ENCODE peak calls at places on chromosome 3, in nine cellular contexts. C is HCT116, S is esophagus muscularis mucosa, Q is osteoblast, P is neural progenitor cell, L is Peyer's patch, B is GM23248, Y is heart right ventricle, H is SJSA1. W is an unnamed sample. For H3K4me1, the result is how much of the 10 kb centered on the place peaks cover.

GRCh38 chr3:127672429-127673190 is at the start of gene ABTB1:
- DNase-seq in C (no peak), S (peak), Q (peak), P (peak), L (peak), B (peak), Y (peak), H (peak), W (peak)

GRCh38 chr3:156787926-156788663 is 38.1 kb upstream of the LEKR1 start:
- DNase-seq in C (peak), S (no peak), Q (peak), P (no peak), L (no peak), B (peak), Y (no peak), H (peak), W (no peak)

GRCh38 chr3:169026543-169027181 is 636.9 kb downstream of the MECOM start:
- DNase-seq in C (peak), S (no peak), Q (peak), P (no peak), L (peak), B (peak), Y (no peak), H (no peak), W (no peak)

GRCh38 chr3:112813723-112814171 is 32.9 kb downstream of the CD200R1L start:
- DNase-seq in C (no peak), S (no peak), Q (no peak), P (no peak), L (no peak), B (peak), Y (peak), H (no peak), W (no peak)

GRCh38 chr3:49387721-49388120 is 24.1 kb downstream of the RHOA start:
- DNase-seq in C (no peak), S (no peak), Q (peak), P (no peak), L (no peak), B (peak), Y (no peak), H (no peak), W (no peak)

GRCh38 chr3:149892371-149892770 is 78.3 kb downstream of the PFN2 start:
- DNase-seq in C (no peak), S (no peak), Q (no peak), P (no peak), L (no peak), B (no peak), Y (no peak), H (no peak), W (no peak)

GRCh38 chr3:35936571-35936970 is 297.2 kb downstream of the ARPP21 start:
- DNase-seq in C (no peak), S (no peak), Q (no peak), P (no peak), L (no peak), B (peak), Y (no peak), H (no peak), W (no peak)

GRCh38 chr3:142298626-142299025 is 73.2 kb upstream of the GK5 start:
- DNase-seq in C (no peak), S (no peak), Q (peak), P (no peak), L (no peak), B (no peak), Y (no peak), H (no peak), W (no peak)

GRCh38 chr3:127493924-127494646 is 96.4 kb downstream of the TPRA1 start:
- DNase-seq in C (no peak), S (no peak), Q (no peak), P (no peak), L (no peak), B (no peak), Y (no peak), H (no peak), W (no peak)

GRCh38 chr3:143138948-143139347 is 19.4 kb downstream of the CHST2 start:
- DNase-seq in C (no peak), S (no peak), Q (no peak), P (no peak), L (no peak), B (no peak), Y (no peak), H (no peak), W (no peak)

GRCh38 chr3:143865302-143865701 is 17.0 kb upstream of the SLC9A9 start:
- DNase-seq in C (no peak), S (no peak), Q (no peak), P (no peak), L (no peak), B (no peak), Y (no peak), H (no peak), W (no peak)

GRCh38 chr3:47008258-47008671 is 28.8 kb downstream of the NBEAL2 start:
- DNase-seq in C (no peak), S (no peak), Q (peak), P (no peak), L (peak), B (no peak), Y (no peak), H (no peak), W (no peak)

GRCh38 chr3:41575754-41576153 is 376.4 kb downstream of the CTNNB1 start:
- DNase-seq in C (no peak), S (no peak), Q (no peak), P (no peak), L (no peak), B (no peak), Y (peak), H (no peak), W (no peak)

GRCh38 chr3:13088020-13089006 is 15.1 kb upstream of the IQSEC1 start:
- DNase-seq in C (no peak), S (no peak), Q (no peak), P (no peak), L (peak), B (no peak), Y (no peak), H (no peak), W (peak)

GRCh38 chr3:123302961-123303360 is 101.2 kb downstream of the SEC22A start:
- DNase-seq in C (no peak), S (no peak), Q (no peak), P (no peak), L (no peak), B (no peak), Y (no peak), H (no peak), W (no peak)

GRCh38 chr3:108447096-108447847 is 63.1 kb downstream of the MYH15 start:
- DNase-seq in C (no peak), S (no peak), Q (no peak), P (no peak), L (no peak), B (no peak), Y (no peak), H (no peak), W (no peak)

GRCh38 chr3:71658131-71658530 is 67.1 kb downstream of the EIF4E3 start:
- DNase-seq in C (peak), S (no peak), Q (peak), P (no peak), L (no peak), B (peak), Y (peak), H (peak), W (peak)

DNA sequence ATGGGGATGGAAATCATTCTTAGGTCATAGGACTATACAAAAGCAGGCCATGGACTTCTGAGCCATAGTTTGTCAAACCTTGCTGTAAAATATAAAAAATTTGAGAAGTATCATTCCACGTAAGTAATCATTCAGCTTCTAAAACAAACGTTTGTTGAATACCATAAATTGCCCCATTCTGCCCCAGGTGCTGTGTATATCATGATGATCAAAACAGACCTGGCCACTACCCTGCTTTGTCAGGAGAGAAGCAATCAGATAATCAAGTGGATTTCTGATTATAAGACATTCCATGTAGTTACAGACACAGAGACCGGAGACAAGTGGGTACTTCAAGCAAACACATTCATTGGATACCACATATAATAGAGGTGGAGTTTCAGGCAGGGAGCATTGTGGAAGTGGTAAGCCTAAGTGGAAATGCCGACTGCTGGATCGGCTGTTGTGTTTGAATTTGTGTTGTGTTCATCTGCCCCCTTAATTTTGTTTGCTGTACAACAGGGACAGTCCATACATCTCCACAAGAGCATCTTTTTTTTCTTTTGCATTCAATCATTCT is 61.7 kb downstream of the TGFBR2 start:
- DNase-seq in C (no peak), S (no peak), Q (no peak), P (no peak), L (no peak), B (no peak), Y (no peak), H (no peak), W (no peak)
- H3K4me1 ChIP-seq in C (under half), S (half or more), Q (under half), P (under half), L (under half), B (under half), Y (half or more), H (under half), W (under half)

GRCh38 chr3:136725468-136725867 is 26.7 kb downstream of the STAG1 start:
- DNase-seq in C (no peak), S (no peak), Q (no peak), P (no peak), L (no peak), B (no peak), Y (no peak), H (no peak), W (no peak)

GRCh38 chr3:136730595-136731273 is 21.4 kb downstream of the STAG1 start:
- DNase-seq in C (no peak), S (no peak), Q (no peak), P (no peak), L (peak), B (no peak), Y (no peak), H (no peak), W (no peak)

GRCh38 chr3:136728918-136729317 is 23.3 kb downstream of the STAG1 start:
- DNase-seq in C (no peak), S (no peak), Q (no peak), P (peak), L (no peak), B (peak), Y (no peak), H (peak), W (no peak)

GRCh38 chr3:136731274-136731884 is 20.8 kb downstream of the STAG1 start:
- DNase-seq in C (no peak), S (no peak), Q (no peak), P (no peak), L (no peak), B (no peak), Y (no peak), H (no peak), W (no peak)

GRCh38 chr3:136728434-136728833 is 23.7 kb downstream of the STAG1 start:
- DNase-seq in C (no peak), S (no peak), Q (no peak), P (no peak), L (no peak), B (peak), Y (no peak), H (no peak), W (no peak)
- H3K4me1 ChIP-seq in C (under half), S (half or more), Q (under half), P (under half), L (under half), B (under half), Y (half or more), H (under half), W (under half)

DNA sequence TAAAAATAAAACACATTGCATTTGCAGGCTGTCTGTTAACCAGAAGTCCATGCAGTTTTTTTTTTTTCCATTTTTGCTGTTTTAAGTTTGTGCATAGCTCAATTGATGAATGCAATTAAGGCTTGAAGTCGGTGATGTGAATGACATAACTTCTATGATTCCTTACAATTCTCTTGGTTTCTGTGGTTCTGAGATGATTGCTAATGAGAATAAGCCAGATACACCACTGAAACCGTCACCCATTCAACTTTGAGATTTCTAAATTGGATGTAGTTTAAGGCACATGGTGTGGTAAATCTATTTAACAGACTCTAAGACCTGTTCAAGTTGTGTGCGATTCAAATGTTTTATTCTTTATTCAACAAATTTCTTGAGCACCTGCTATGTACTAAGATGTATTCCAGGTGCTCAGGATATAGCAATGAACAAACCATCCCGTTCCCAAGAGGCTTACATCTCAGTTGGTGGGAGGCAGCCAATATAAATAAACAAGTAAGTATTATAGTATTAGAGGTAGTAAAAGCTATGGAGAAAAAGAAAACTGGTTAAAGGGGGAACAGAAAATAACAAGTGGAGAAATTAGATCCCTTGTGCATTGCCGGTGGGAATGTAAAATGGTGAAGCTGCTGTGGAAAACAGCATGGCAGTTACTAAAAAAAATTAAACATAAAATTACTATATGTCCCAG is 4.0 kb downstream of the ITPR1 start:
- DNase-seq in C (no peak), S (no peak), Q (no peak), P (no peak), L (no peak), B (no peak), Y (no peak), H (no peak), W (no peak)
- H3K4me1 ChIP-seq in C (under half), S (half or more), Q (under half), P (under half), L (under half), B (under half), Y (under half), H (under half), W (under half)

DNA sequence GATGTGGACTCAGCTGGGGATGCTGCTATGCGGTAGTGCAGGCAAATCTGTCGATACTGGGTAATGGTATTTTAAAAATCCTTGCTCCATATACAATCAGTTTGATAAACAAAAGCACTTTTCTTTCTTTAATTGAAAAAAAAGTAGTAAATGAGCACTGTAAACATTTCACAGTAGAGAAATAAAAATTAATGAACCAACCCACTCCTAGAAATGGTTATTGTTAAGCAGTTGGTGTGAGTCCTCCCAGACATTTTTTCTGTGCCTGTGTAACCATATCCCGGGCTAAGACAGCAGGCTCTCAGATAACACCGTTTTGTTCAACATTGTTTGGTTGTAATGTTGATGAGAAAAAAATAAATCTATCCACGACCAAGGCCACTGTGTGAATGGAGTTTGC is 42.5 kb downstream of the PXK start:
- DNase-seq in C (no peak), S (no peak), Q (no peak), P (no peak), L (no peak), B (no peak), Y (no peak), H (no peak), W (no peak)
- H3K4me1 ChIP-seq in C (under half), S (under half), Q (under half), P (under half), L (under half), B (under half), Y (under half), H (under half), W (under half)

DNA sequence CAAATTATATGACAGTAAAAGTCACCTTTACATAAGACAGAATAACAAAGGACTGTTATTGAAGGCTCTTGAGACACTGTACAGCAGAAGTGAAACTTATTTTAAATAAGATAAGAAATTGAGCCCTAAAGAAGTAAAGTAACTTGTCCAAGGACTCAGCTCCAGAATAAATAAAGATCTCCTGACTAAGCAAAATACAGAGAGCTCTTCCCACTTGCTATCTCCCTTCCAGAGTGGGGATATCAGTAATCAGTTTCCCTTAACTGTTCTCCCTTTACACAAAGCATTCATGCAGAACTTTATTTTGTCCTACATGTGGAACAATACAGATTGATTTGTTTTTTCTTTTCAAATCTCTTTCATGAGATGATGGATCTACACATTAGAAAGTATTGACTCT is 129.5 kb upstream of the BHLHE40 start:
- DNase-seq in C (no peak), S (no peak), Q (no peak), P (no peak), L (no peak), B (no peak), Y (no peak), H (no peak), W (no peak)
- H3K4me1 ChIP-seq in C (under half), S (under half), Q (under half), P (under half), L (under half), B (under half), Y (under half), H (under half), W (under half)

GRCh38 chr3:18713576-18713951 is 288.4 kb upstream of the SATB1 start:
- DNase-seq in C (no peak), S (no peak), Q (no peak), P (no peak), L (no peak), B (no peak), Y (no peak), H (no peak), W (no peak)

GRCh38 chr3:18717588-18717987 is 292.4 kb upstream of the SATB1 start:
- DNase-seq in C (no peak), S (no peak), Q (no peak), P (no peak), L (no peak), B (no peak), Y (no peak), H (no peak), W (no peak)

GRCh38 chr3:18715208-18715607 is 290.1 kb upstream of the SATB1 start:
- DNase-seq in C (no peak), S (no peak), Q (no peak), P (no peak), L (no peak), B (no peak), Y (no peak), H (no peak), W (no peak)

GRCh38 chr3:18716101-18716500 is 291.0 kb upstream of the SATB1 start:
- DNase-seq in C (no peak), S (no peak), Q (no peak), P (no peak), L (no peak), B (no peak), Y (no peak), H (no peak), W (no peak)

GRCh38 chr3:18716821-18717220 is 291.7 kb upstream of the SATB1 start:
- DNase-seq in C (no peak), S (no peak), Q (no peak), P (no peak), L (no peak), B (no peak), Y (no peak), H (no peak), W (no peak)
- H3K4me1 ChIP-seq in C (under half), S (under half), Q (under half), P (under half), L (under half), B (under half), Y (under half), H (under half), W (under half)

GRCh38 chr3:189999718-190000117 is 121.0 kb downstream of the P3H2 start:
- DNase-seq in C (no peak), S (no peak), Q (no peak), P (no peak), L (no peak), B (no peak), Y (no peak), H (no peak), W (no peak)
- H3K4me1 ChIP-seq in C (under half), S (under half), Q (under half), P (under half), L (under half), B (under half), Y (under half), H (half or more), W (under half)

GRCh38 chr3:141268791-141269190 is 37.2 kb downstream of the PXYLP1 start:
- DNase-seq in C (no peak), S (no peak), Q (no peak), P (no peak), L (no peak), B (no peak), Y (no peak), H (no peak), W (peak)
- H3K4me1 ChIP-seq in C (under half), S (under half), Q (under half), P (under half), L (under half), B (under half), Y (under half), H (under half), W (under half)

GRCh38 chr3:11619461-11619860 is 24.3 kb downstream of the VGLL4 start:
- DNase-seq in C (no peak), S (no peak), Q (no peak), P (no peak), L (no peak), B (no peak), Y (no peak), H (no peak), W (no peak)
- H3K4me1 ChIP-seq in C (under half), S (half or more), Q (under half), P (half or more), L (under half), B (under half), Y (half or more), H (under half), W (under half)